ENCODE peak calls at places on chromosomes 5 and 9, in five cellular contexts. Z is IMR-90, A is adrenal gland, M is fibroblast of lung, B is lower leg skin. L is an unnamed sample.

GRCh38 chr9:24071736-24072135 is 245.7 kb upstream of the ELAVL2 start:
- DNase-seq in Z (no peak), A (no peak), M (no peak), B (no peak), L (no peak)

GRCh38 chr9:115672477-115673316 is 480.9 kb upstream of the PAPPA start:
- DNase-seq in Z (peak), A (no peak), M (peak), B (no peak), L (peak)

GRCh38 chr9:79196606-79197005 is 375.2 kb upstream of the TLE4 start:
- DNase-seq in Z (peak), A (no peak), M (peak), B (no peak), L (no peak)

GRCh38 chr5:1789838-1790462 is 9.7 kb downstream of the MRPL36 start:
- DNase-seq in Z (peak), A (no peak), M (peak), B (no peak), L (peak)

GRCh38 chr9:126673689-126674364 is 60.1 kb downstream of the LMX1B start:
- DNase-seq in Z (peak), A (no peak), M (no peak), B (no peak), L (no peak)

GRCh38 chr9:106588601-106589000 is 274.4 kb upstream of the ZNF462 start:
- DNase-seq in Z (no peak), A (peak), M (peak), B (no peak), L (no peak)

GRCh38 chr9:5920860-5921328 is 30.2 kb downstream of the MLANA start:
- DNase-seq in Z (peak), A (no peak), M (no peak), B (no peak), L (peak)

GRCh38 chr5:78974011-78974410 is 11.1 kb downstream of the ARSB start:
- DNase-seq in Z (no peak), A (no peak), M (no peak), B (no peak), L (no peak)

GRCh38 chr5:39076757-39077475 is 2.7 kb upstream of the RICTOR start:
- DNase-seq in Z (peak), A (no peak), M (peak), B (no peak), L (peak)

GRCh38 chr9:133708770-133709611 is 29.2 kb downstream of the SARDH start:
- DNase-seq in Z (no peak), A (no peak), M (no peak), B (no peak), L (no peak)

GRCh38 chr5:82164109-82164956 is 113.8 kb downstream of the RPS23 start:
- DNase-seq in Z (peak), A (no peak), M (peak), B (no peak), L (peak)

GRCh38 chr9:15142903-15143534 is 164.0 kb downstream of the TTC39B start:
- DNase-seq in Z (peak), A (no peak), M (peak), B (no peak), L (peak)

GRCh38 chr5:143842920-143843319 is 31.0 kb downstream of the HMHB1 start:
- DNase-seq in Z (peak), A (no peak), M (no peak), B (no peak), L (peak)

GRCh38 chr5:58314356-58315045 is 145.4 kb downstream of the PLK2 start:
- DNase-seq in Z (no peak), A (no peak), M (no peak), B (no peak), L (no peak)

GRCh38 chr9:114721491-114722362 is 39.7 kb upstream of the TEX48 start:
- DNase-seq in Z (peak), A (no peak), M (peak), B (no peak), L (peak)

GRCh38 chr5:127290946-127291763 is 559 bp downstream of the MEGF10 start:
- DNase-seq in Z (no peak), A (no peak), M (peak), B (no peak), L (peak)
- H3K4me3 ChIP-seq in Z (no peak), A (no peak), M (peak), B (no peak), L (peak)

GRCh38 chr9:131179561-131180219 is 54.3 kb downstream of the NUP214 start:
- DNase-seq in Z (peak), A (no peak), M (peak), B (no peak), L (peak)

GRCh38 chr9:131181091-131181681 is 55.8 kb downstream of the NUP214 start:
- DNase-seq in Z (no peak), A (no peak), M (no peak), B (no peak), L (no peak)

GRCh38 chr9:131178382-131178781 is 53.0 kb downstream of the NUP214 start:
- DNase-seq in Z (peak), A (peak), M (peak), B (peak), L (peak)

GRCh38 chr9:131180454-131180853 is 55.1 kb downstream of the NUP214 start:
- DNase-seq in Z (peak), A (no peak), M (peak), B (no peak), L (peak)

DNA sequence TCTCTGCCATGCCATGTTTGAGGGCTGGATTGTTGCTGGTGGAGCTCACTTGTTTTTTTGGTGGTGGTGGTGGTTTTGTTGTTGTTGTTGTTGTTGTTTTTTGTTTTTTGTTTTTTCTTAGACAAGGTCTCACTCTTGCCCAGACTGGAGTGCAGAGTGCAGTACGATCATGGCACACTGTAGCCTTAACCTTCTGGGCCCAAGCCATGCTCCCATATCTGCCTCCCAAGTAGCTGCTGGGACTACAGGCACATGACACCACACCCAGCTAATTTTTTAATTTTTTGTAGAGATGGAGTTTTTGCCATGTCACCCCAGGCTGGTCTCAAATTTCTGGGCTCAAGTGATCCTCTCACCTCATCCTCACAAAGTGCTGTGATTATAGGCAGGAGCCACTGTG is 53.5 kb downstream of the NUP214 start:
- DNase-seq in Z (no peak), A (no peak), M (no peak), B (no peak), L (no peak)
- TF ChIP-seq CTCF in Z (no peak), A (no peak), M (no peak), B (no peak), L (no peak)

GRCh38 chr9:34399729-34400128 is 23.0 kb upstream of the MYORG start:
- DNase-seq in Z (no peak), A (no peak), M (no peak), B (no peak), L (no peak)
- H3K4me3 ChIP-seq in Z (no peak), A (no peak), M (no peak), B (no peak), L (no peak)

GRCh38 chr5:14400611-14401010 is 181.0 kb upstream of the OTULINL start:
- DNase-seq in Z (no peak), A (no peak), M (no peak), B (no peak), L (no peak)

GRCh38 chr5:14397717-14398116 is 183.9 kb upstream of the OTULINL start:
- DNase-seq in Z (peak), A (no peak), M (peak), B (no peak), L (peak)

GRCh38 chr5:14401639-14402038 is 180.0 kb upstream of the OTULINL start:
- DNase-seq in Z (no peak), A (no peak), M (no peak), B (no peak), L (no peak)

GRCh38 chr5:14400085-14400484 is 181.5 kb upstream of the OTULINL start:
- DNase-seq in Z (peak), A (peak), M (no peak), B (no peak), L (peak)

DNA sequence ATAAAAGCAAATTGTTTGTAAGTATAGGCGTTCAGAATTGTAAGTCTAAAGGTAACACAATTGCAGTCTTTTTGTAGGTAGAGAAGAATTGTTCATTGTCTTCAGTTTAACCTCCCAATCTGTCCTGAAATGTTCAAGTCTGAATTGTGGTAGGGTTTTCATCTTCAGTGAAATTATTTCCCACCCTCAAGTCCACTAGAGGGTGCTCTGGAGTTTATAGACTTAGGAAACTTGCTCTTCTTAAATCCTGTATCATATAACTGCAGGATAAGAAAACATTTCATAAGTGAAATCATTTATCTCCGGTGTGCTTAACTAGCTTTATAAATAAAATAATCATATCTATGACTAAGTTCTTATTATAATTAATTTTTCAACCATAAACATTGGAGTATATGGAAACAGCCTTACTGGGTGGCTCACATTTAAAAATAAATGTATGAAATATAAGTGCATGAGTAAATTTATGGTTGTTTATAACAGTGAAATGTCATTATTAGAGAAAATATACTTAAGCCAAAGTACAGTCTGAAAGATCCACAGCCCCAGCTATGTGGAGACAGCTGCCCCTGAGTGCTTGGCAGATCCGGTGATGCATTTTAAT is 182.4 kb upstream of the OTULINL start:
- DNase-seq in Z (peak), A (no peak), M (peak), B (no peak), L (peak)
- TF ChIP-seq CTCF in Z (peak), A (peak), M (peak), B (no peak), L (peak)

GRCh38 chr9:104774831-104775573 is 11.1 kb downstream of the NIPSNAP3B start:
- DNase-seq in Z (no peak), A (peak), M (no peak), B (no peak), L (no peak)
- H3K4me3 ChIP-seq in Z (no peak), A (no peak), M (no peak), B (no peak), L (no peak)

DNA sequence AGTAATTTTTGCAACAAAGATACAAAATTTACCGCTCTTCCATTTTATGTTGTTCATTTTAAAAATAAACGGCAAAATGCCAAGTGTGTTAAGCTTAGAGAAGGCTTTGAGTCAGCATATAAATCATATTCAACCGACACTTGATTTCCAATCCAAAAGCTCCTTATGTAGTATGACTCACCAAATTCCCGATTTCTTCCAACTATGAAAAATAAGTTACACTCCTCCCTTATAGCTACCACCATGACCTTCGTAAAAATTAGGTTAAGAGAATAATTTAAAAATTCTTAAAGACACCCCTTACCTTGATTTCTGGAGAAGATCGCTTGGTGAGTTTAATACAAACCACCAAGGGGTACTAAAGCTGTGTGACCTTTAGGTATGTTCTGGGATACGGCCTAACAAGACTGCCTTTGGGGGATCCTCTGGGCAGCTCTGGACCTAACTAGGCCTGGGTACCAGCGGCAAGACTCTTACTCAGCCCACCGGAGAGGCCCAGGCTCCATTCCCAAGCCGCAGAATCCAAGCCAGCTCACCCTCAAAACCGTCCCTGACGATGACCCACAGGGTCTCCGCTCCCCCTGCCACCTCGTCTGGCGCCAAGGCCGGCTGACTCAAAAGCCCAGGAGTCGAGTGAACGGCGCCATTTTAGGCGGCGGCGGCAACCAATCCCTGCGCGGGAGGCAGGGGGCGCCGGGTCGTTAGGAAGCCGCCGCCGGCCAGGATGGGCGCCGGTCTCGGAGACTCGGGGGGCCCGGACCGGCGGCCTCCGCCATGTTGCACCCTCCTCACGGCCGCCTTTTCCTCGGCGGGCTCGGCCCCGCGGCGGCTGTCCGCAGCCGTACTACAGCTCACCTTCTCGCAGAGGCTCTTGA is 731 bp downstream of the PPP2CA start:
- DNase-seq in Z (peak), A (peak), M (peak), B (peak), L (peak)
- TF ChIP-seq CTCF in Z (peak), A (no peak), M (no peak), B (no peak), L (no peak)

GRCh38 chr5:68534131-68534940 is 318.8 kb downstream of the PIK3R1 start:
- DNase-seq in Z (no peak), A (no peak), M (no peak), B (no peak), L (no peak)
- H3K4me3 ChIP-seq in Z (no peak), A (no peak), M (no peak), B (no peak), L (peak)